ENCODE peak calls at places on chromosomes 1 and 21, in seven cellular contexts. W, Q, R, U, B, J and N are unnamed samples.

GRCh38 chr1:60936052-60936619 is 146.2 kb upstream of the NFIA start:
- DNase-seq in B (no peak), U (no peak), R (no peak), Q (no peak), W (no peak), J (no peak), N (no peak)

GRCh38 chr21:29504751-29505321 is 206.1 kb downstream of the BACH1 start:
- DNase-seq in Q (no peak), B (no peak), J (no peak), R (no peak), W (no peak), U (no peak), N (no peak)

GRCh38 chr1:94265931-94266330 is 28.5 kb upstream of the ARHGAP29 start:
- DNase-seq in J (no peak), B (no peak), U (no peak), W (no peak), Q (no peak), R (no peak), N (no peak)

GRCh38 chr1:59739111-59739510 is 75.6 kb upstream of the HOOK1 start:
- DNase-seq in U (no peak), W (no peak), Q (no peak), J (no peak), B (no peak), R (no peak), N (no peak)

GRCh38 chr1:229857585-229857984 is 209.5 kb upstream of the GALNT2 start:
- DNase-seq in W (no peak), B (no peak), R (no peak), J (no peak), U (no peak), Q (no peak), N (no peak)

GRCh38 chr1:61083799-61084385 is 1.5 kb downstream of the NFIA start:
- DNase-seq in R (no peak), W (no peak), B (no peak), U (no peak), J (no peak), Q (no peak), N (no peak)

GRCh38 chr1:204634260-204634910 is 51.2 kb downstream of the LRRN2 start:
- DNase-seq in W (no peak), B (no peak), J (no peak), Q (no peak), U (no peak), R (no peak), N (no peak)

GRCh38 chr21:26007911-26008579 is 162.5 kb downstream of the APP start:
- DNase-seq in R (no peak), Q (no peak), J (no peak), B (no peak), W (no peak), U (no peak), N (no peak)

GRCh38 chr21:35672313-35672712 is 388.0 kb downstream of the SETD4 start:
- DNase-seq in J (no peak), W (no peak), Q (no peak), R (no peak), B (no peak), U (no peak), N (no peak)

GRCh38 chr1:156383023-156383422 is 14.0 kb downstream of the RHBG start:
- DNase-seq in Q (peak), J (peak), W (peak), U (peak), R (peak), B (peak), N (peak)

GRCh38 chr1:73273886-73274285 is 924.1 kb downstream of the LRRIQ3 start:
- DNase-seq in B (no peak), R (no peak), U (no peak), J (no peak), W (no peak), Q (no peak), N (no peak)

GRCh38 chr1:200040516-200041138 is 13.1 kb downstream of the NR5A2 start:
- DNase-seq in B (no peak), J (no peak), U (peak), R (no peak), W (no peak), Q (no peak), N (no peak)

GRCh38 chr1:16006552-16007485 is 2.8 kb downstream of the SRARP start:
- DNase-seq in Q (no peak), B (peak), U (no peak), R (no peak), W (no peak), J (no peak), N (no peak)

GRCh38 chr1:184624051-184624450 is 130.6 kb downstream of the EDEM3 start:
- DNase-seq in B (no peak), J (no peak), U (no peak), Q (no peak), W (no peak), R (no peak), N (no peak)

GRCh38 chr21:35201288-35201687 is 152.2 kb upstream of the RUNX1 start:
- DNase-seq in Q (peak), J (no peak), R (no peak), W (no peak), B (no peak), U (no peak), N (no peak)

GRCh38 chr1:206663832-206664652 is 20.7 kb upstream of the MAPKAPK2 start:
- DNase-seq in W (peak), R (peak), B (peak), Q (peak), J (peak), U (peak), N (no peak)

GRCh38 chr1:62070384-62071011 is 124.2 kb upstream of the L1TD1 start:
- DNase-seq in Q (no peak), J (no peak), W (no peak), U (no peak), R (no peak), B (peak), N (peak)

GRCh38 chr1:154179951-154180687 is 11.8 kb downstream of the TPM3 start:
- DNase-seq in W (no peak), R (no peak), B (peak), J (no peak), Q (peak), U (peak), N (no peak)

GRCh38 chr21:45410865-45411809 is 6.2 kb downstream of the COL18A1 start:
- DNase-seq in R (no peak), J (no peak), B (no peak), W (no peak), Q (no peak), U (no peak), N (no peak)

GRCh38 chr1:32240140-32240951 is 6.7 kb upstream of the FAM167B start:
- DNase-seq in Q (peak), J (no peak), R (no peak), B (peak), W (peak), U (no peak), N (peak)